ENCODE peak calls at places on chromosomes 6 and 20, in ten cellular contexts. T is heart left ventricle; E is A549; N is BE2C; X is AG09309; R is brain microvascular endothelial cell; C is CD8-positive, alpha-beta T cell; V is neural crest cell; M is thyroid gland; K is upper lobe of left lung. D is an unnamed sample.
A peak's percentile ranks its signal among the peaks of the same experiment; 100 is the strongest.

GRCh38 chr20:50283922-50284810 is 93.5 kb downstream of the CEBPB start:
- DNase-seq in X (no peak), C (no peak), N (no peak), E (peak; percentile 61), K (no peak), V (no peak), T (peak; percentile 45), R (no peak), M (peak; percentile 87), D (peak; percentile 68)

GRCh38 chr6:11851405-11851804 is 72.8 kb upstream of the ADTRP start:
- DNase-seq in M (peak; percentile 61), R (peak; percentile 52), K (no peak), X (peak; percentile 83), T (no peak), N (no peak), E (no peak), V (no peak), C (no peak), D (peak; percentile 91)

GRCh38 chr6:45961125-45961524 is 54.5 kb downstream of the CLIC5 start:
- DNase-seq in X (no peak), T (no peak), C (no peak), R (no peak), V (no peak), K (no peak), E (no peak), M (no peak), N (no peak), D (no peak)

GRCh38 chr6:146289816-146290588 is 253.6 kb upstream of the RAB32 start:
- DNase-seq in X (peak; percentile 66), N (no peak), T (no peak), E (no peak), V (no peak), M (no peak), C (no peak), R (peak; percentile 88), K (no peak), D (peak; percentile 25)

GRCh38 chr20:5065489-5066383 is 54.0 kb downstream of the PCNA start:
- DNase-seq in M (no peak), T (peak; percentile 66), V (no peak), R (peak; percentile 91), K (no peak), X (peak; percentile 97), E (peak; percentile 92), N (peak; percentile 43), C (no peak), D (peak; percentile 98)

GRCh38 chr6:111625511-111626331 is 20.0 kb upstream of the TRAF3IP2 start:
- DNase-seq in K (no peak), M (peak; percentile 21), V (no peak), N (no peak), C (no peak), T (peak; percentile 55), X (no peak), E (no peak), R (peak; percentile 24), D (peak; percentile 45)

GRCh38 chr20:38228436-38228835 is 32.1 kb downstream of the KIAA1755 start:
- DNase-seq in K (no peak), X (no peak), E (no peak), V (no peak), N (no peak), M (no peak), R (no peak), T (no peak), C (no peak), D (no peak)

GRCh38 chr20:6053776-6054688 is at the start of gene LRRN4:
- DNase-seq in E (no peak), R (no peak), M (peak; percentile 84), C (no peak), T (no peak), X (no peak), N (no peak), V (no peak), K (no peak), D (no peak)

GRCh38 chr6:158471339-158471738 is 88.6 kb upstream of the TMEM181 start:
- DNase-seq in E (no peak), R (no peak), M (no peak), V (no peak), X (no peak), T (no peak), N (no peak), C (no peak), K (no peak), D (no peak)

GRCh38 chr6:158472453-158472852 is 87.4 kb upstream of the TMEM181 start:
- DNase-seq in K (no peak), N (no peak), C (no peak), R (no peak), X (no peak), T (no peak), M (no peak), E (no peak), V (no peak), D (no peak)

GRCh38 chr6:158465747-158466146 is 94.1 kb upstream of the TMEM181 start:
- DNase-seq in K (no peak), E (no peak), M (no peak), X (no peak), C (no peak), N (no peak), V (no peak), T (no peak), R (no peak), D (no peak)

GRCh38 chr6:158467923-158468322 is 92.0 kb upstream of the TMEM181 start:
- DNase-seq in M (no peak), C (no peak), X (no peak), T (no peak), N (no peak), R (no peak), E (no peak), K (no peak), V (no peak), D (no peak)

DNA sequence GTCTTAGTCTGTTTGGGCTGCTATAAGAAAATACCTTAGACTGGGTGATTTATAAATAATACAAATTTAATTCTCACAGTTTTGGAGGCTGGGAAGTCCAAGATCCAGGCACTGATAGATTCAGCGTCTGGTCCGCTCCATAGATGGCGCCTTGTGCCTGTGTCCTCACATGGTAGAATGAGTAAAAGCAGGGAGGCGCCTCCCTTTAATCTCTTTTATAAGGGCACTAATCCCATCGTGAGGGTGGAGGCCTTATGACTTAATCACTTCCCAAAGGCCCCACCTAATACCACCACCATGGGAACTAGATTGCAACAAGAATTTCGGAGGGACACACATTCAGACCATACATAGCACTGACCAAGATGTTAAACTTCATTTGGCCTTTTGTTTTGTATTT is 91.2 kb upstream of the TMEM181 start:
- DNase-seq in N (no peak), V (no peak), M (no peak), E (no peak), C (no peak), R (no peak), K (no peak), T (no peak), X (no peak), D (no peak)
- TF ChIP-seq CTCF in N (peak; percentile 12), V (no peak), M (no peak), E (peak; percentile 12), C (no peak), R (peak; percentile 31), K (no peak), T (no peak), X (peak; percentile 17), D (no peak)

DNA sequence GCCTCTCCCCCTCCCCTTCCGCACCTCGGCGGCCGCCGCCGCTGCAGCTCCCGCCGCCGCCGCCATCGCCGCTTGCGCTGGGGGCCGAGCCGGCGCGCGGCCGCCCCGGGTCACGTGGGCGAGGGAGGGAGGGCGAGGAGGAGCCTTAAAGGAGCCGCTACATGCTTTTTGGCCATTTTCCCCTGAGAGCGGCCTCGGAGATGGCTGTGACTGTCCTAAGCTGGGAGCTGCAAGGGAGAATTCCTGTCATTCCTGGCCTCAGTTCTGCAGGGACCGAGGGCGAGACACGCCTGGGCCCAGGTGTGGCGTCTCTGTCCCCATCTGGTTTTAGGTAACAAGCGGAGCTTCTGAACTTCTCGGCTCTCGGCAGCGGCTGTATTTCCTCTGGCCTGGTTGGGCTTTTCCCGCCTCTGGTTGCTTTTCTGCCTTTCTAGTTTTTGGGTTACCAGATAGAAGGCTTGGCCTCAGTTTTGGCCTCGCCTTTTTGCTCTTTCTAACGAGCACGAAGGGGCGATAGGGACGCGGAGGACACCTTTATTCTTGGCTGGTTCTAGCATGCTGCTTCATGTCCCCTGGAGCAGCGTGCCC is at the start of gene EHMT2:
- DNase-seq in V (peak; percentile 71), M (peak; percentile 84), N (peak; percentile 91), X (no peak), C (peak; percentile 82), E (peak; percentile 61), R (peak; percentile 52), T (peak; percentile 83), K (peak; percentile 97), D (peak; percentile 65)
- TF ChIP-seq CTCF in V (no peak), M (no peak), N (no peak), X (no peak), C (no peak), E (no peak), R (no peak), T (no peak), K (peak; percentile 65), D (no peak)

GRCh38 chr6:153103256-153103655 is 27.8 kb downstream of the RGS17 start:
- DNase-seq in M (no peak), T (peak; percentile 52), N (peak; percentile 19), R (no peak), V (no peak), C (no peak), K (no peak), X (no peak), E (no peak), D (no peak)

GRCh38 chr6:153106021-153106420 is 25.1 kb downstream of the RGS17 start:
- DNase-seq in E (no peak), V (no peak), K (no peak), N (no peak), M (no peak), C (no peak), R (no peak), T (no peak), X (no peak), D (no peak)

GRCh38 chr6:153104220-153104619 is 26.9 kb downstream of the RGS17 start:
- DNase-seq in V (no peak), X (no peak), N (no peak), T (no peak), M (no peak), R (no peak), C (no peak), E (no peak), K (no peak), D (no peak)

DNA sequence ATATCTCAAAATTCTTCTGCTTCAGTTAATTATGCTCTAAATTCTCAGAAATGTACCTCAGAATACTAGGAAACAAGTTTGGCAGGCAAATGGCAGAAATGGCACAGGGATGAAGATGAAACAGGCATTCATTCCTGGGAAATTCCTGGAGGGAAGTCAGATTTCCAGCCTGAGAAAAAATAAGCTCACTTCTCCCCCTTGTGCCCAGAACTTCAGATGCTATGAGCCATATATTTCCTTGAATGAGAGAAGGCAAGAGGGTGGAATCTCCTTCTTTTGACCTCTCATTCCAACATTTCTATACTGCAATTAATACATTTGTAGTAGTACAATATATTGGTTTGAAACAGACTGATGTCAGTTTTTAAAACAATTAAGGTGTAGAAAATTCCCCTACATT is 22.8 kb downstream of the RGS17 start:
- DNase-seq in N (no peak), X (no peak), M (no peak), R (no peak), V (no peak), T (no peak), C (no peak), E (no peak), K (no peak), D (no peak)
- TF ChIP-seq CTCF in N (peak; percentile 56), X (peak; percentile 59), M (no peak), R (peak; percentile 66), V (peak; percentile 38), T (peak; percentile 34), C (no peak), E (peak; percentile 36), K (no peak), D (peak; percentile 66)

DNA sequence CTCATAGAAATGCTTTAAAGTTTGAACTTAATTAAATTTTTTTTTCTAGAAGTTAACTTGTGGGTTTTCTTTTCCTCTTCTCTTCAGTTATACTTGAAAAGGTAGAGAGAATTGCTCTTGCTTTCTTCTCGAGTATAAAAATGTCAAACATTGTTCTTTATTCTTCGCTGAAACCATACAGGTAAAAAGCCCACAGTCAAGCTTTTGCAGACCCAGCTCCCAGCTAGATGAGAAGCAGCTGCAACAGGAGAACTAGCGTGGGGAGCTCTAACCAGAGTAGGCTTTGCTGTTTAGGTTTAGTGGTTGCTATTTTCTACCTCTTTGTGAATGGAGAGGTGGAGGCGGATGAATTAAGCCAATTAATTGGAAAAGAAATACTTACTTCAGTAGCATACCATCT is 102.7 kb downstream of the JARID2 start:
- DNase-seq in X (no peak), M (no peak), T (no peak), C (no peak), V (no peak), E (no peak), N (no peak), K (no peak), R (no peak), D (no peak)
- TF ChIP-seq CTCF in X (no peak), M (no peak), T (no peak), C (no peak), V (no peak), E (no peak), N (no peak), K (no peak), R (no peak), D (no peak)

D was measured in HFFc6.